ENCODE peak calls at places on chromosomes 6 and 20, in five cellular contexts. L, G, R, J and Y are unnamed samples.

GRCh38 chr6:2940851-2941250 is 30.5 kb downstream of the SERPINB6 start:
- DNase-seq in L (no peak), G (no peak), R (no peak), J (peak), Y (no peak)

GRCh38 chr6:53230775-53231467 is 82.3 kb upstream of the GCM1 start:
- DNase-seq in L (no peak), G (no peak), R (no peak), J (no peak), Y (no peak)

GRCh38 chr6:167671977-167672687 is 154.6 kb upstream of the AFDN start:
- DNase-seq in L (no peak), G (no peak), R (no peak), J (no peak), Y (no peak)

GRCh38 chr6:131685266-131685780 is 15.9 kb downstream of the OR2A4 start:
- DNase-seq in L (no peak), G (no peak), R (no peak), J (no peak), Y (no peak)

GRCh38 chr6:138785092-138785491 is 10.8 kb upstream of the ECT2L start:
- DNase-seq in L (no peak), G (no peak), R (no peak), J (no peak), Y (no peak)

GRCh38 chr6:113178349-113178748 is 678.8 kb upstream of the MARCKS start:
- DNase-seq in L (no peak), G (no peak), R (no peak), J (no peak), Y (no peak)

GRCh38 chr6:138086573-138087196 is 20.5 kb downstream of the PERP start:
- DNase-seq in L (peak), G (peak), R (no peak), J (no peak), Y (no peak)

GRCh38 chr20:57399587-57400261 is 8.5 kb downstream of the RBM38 start:
- DNase-seq in L (no peak), G (no peak), R (no peak), J (no peak), Y (no peak)

GRCh38 chr6:16421462-16421960 is 183.1 kb downstream of the GMPR start:
- DNase-seq in L (no peak), G (no peak), R (no peak), J (no peak), Y (no peak)

GRCh38 chr6:16415677-16416076 is 177.3 kb downstream of the GMPR start:
- DNase-seq in L (no peak), G (no peak), R (no peak), J (no peak), Y (no peak)

GRCh38 chr6:16420715-16421461 is 182.5 kb downstream of the GMPR start:
- DNase-seq in L (no peak), G (peak), R (peak), J (no peak), Y (no peak)

GRCh38 chr6:16419636-16420331 is 181.4 kb downstream of the GMPR start:
- DNase-seq in L (no peak), G (no peak), R (no peak), J (no peak), Y (no peak)

GRCh38 chr6:16420332-16420714 is 181.9 kb downstream of the GMPR start:
- DNase-seq in L (no peak), G (no peak), R (no peak), J (no peak), Y (no peak)
- H3K27ac ChIP-seq in L (no peak), G (no peak), R (peak), J (no peak), Y (peak)

GRCh38 chr6:29941476-29941875 is 856 bp upstream of the HLA-A start:
- DNase-seq in L (no peak), G (no peak), R (no peak), J (no peak), Y (no peak)
- H3K27ac ChIP-seq in L (no peak), G (no peak), R (peak), J (peak), Y (peak)

GRCh38 chr6:27752038-27752885 is 159.9 kb downstream of the OR2B2 start:
- DNase-seq in L (peak), G (peak), R (peak), J (peak), Y (peak)

GRCh38 chr6:27755768-27756167 is 156.4 kb downstream of the OR2B2 start:
- DNase-seq in L (no peak), G (no peak), R (no peak), J (no peak), Y (no peak)

GRCh38 chr6:27754408-27754782 is 157.8 kb downstream of the OR2B2 start:
- DNase-seq in L (no peak), G (no peak), R (no peak), J (no peak), Y (no peak)

GRCh38 chr6:27757307-27757706 is 154.9 kb downstream of the OR2B2 start:
- DNase-seq in L (peak), G (no peak), R (peak), J (no peak), Y (peak)

DNA sequence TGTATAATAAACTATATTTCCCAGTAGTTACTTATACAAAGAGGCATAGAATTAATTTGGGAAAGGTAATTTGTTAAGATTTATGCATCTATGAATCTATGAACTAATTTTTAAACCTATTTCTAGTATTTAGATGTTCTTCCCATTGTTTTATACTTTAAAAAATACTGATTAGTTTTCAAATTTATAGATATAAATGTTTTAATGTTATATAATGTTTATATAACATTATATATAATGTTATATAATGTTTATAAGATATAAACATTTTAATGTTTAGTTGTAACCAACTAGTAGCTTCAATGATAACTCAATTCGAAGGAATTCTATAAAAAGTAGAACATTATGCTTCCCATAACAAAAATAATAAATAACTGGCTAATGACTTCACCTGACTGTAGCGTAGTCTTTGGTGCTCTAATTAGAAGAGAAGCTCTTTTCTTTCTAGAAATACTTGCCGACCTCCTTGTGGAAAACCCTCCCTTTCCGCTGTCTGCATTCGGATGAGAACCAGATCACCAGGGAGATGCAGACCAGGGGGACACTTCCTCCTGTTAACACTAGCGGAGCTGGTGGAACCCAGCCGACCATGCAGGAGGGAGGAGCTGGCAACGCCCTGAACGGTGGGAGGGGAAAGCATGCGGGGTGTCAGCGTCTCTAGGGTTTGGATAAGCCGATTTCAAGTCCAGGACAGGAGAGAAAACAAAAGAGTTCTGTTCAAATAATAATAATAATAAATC is 158.4 kb downstream of the OR2B2 start:
- DNase-seq in L (peak), G (peak), R (peak), J (peak), Y (peak)
- H3K27ac ChIP-seq in L (no peak), G (no peak), R (peak), J (no peak), Y (no peak)

DNA sequence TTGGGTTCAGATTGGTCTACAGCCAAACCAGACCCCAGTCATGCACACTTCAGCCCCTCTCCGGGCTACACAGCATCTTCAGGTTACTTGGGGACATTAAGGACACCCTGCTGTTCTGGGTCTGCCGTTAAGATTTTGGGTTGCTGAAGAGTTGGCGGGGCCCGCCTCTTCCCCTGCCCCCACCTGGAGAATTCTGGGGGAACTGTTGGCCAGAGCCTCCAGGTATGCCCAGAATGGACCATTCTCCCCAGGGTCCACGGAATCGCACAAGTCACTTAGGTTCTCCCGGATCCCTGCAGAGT is 372 bp upstream of the PTK7 start:
- DNase-seq in L (no peak), G (no peak), R (no peak), J (no peak), Y (no peak)
- H3K27ac ChIP-seq in L (no peak), G (peak), R (no peak), J (no peak), Y (no peak)

DNA sequence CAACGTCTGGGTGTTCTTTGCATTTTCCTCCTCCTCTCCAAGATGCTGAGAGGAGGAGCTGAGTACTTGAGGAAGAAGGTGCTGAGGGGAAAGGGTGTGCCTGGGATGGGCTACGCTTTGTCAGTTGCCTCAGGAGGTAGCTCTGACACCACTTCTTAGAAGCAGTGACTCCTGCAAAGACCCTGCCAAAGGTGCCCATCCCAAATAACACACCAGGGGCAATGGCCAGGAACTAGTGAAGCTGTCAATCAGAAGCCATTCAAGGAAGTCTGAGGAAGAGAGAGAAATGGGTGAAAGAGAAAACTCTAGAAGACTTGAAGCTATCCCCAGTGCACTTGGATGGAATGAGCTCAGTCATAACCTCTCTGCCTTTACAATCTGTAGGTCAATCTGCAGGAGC is 242.4 kb downstream of the GMPR start:
- DNase-seq in L (no peak), G (no peak), R (no peak), J (no peak), Y (no peak)
- H3K27ac ChIP-seq in L (no peak), G (no peak), R (no peak), J (peak), Y (peak)

DNA sequence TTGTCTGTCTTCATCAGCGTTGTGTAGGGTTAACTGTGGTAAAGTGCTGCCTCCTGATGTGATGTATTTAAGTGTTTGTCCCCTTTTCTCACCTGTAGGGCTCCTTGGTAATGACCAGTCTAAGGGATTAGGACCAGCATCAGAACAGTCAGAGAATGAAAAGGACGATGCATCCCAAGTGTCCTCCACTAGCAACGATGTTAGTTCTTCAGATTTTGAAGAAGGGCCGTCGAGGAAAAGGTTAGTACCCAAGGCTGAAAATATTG is 164.2 kb downstream of the JARID2 start:
- DNase-seq in L (no peak), G (no peak), R (no peak), J (no peak), Y (no peak)
- H3K27ac ChIP-seq in L (no peak), G (no peak), R (no peak), J (no peak), Y (no peak)

GRCh38 chr6:136487746-136488145 is 62.5 kb downstream of the MAP7 start:
- DNase-seq in L (no peak), G (no peak), R (no peak), J (no peak), Y (no peak)
- H3K27ac ChIP-seq in L (no peak), G (no peak), R (no peak), J (no peak), Y (no peak)